ENCODE peak calls at places on chromosomes 6 and 20, in five cellular contexts. J is AG04449, F is epithelial cell of esophagus, O is type B pancreatic cell, X is GM13976. M is an unnamed sample.

GRCh38 chr6:158071121-158072082 is 89.7 kb downstream of the SYNJ2 start:
- DNase-seq in J (no peak), F (no peak), O (no peak), X (no peak), M (no peak)

GRCh38 chr6:22271044-22271443 is 25.8 kb downstream of the PRL start:
- DNase-seq in J (no peak), F (no peak), O (no peak), X (peak; percentile 44), M (no peak)

GRCh38 chr20:50977066-50978045 is 18.7 kb downstream of the MOCS3 start:
- DNase-seq in J (no peak), F (no peak), O (no peak), X (no peak), M (no peak)

GRCh38 chr20:41734506-41734945 is 116.3 kb upstream of the CHD6 start:
- DNase-seq in J (no peak), F (peak; percentile 49), O (no peak), X (peak; percentile 46), M (no peak)

GRCh38 chr20:41482647-41483552 is 116.3 kb upstream of the EMILIN3 start:
- DNase-seq in J (peak; percentile 85), F (peak; percentile 6), O (no peak), X (no peak), M (no peak)

GRCh38 chr6:47700051-47700450 is 1.7 kb downstream of the ADGRF4 start:
- DNase-seq in J (no peak), F (peak; percentile 99), O (no peak), X (no peak), M (no peak)

GRCh38 chr20:19022118-19022575 is 190.3 kb upstream of the SLC24A3 start:
- DNase-seq in J (no peak), F (no peak), O (no peak), X (no peak), M (no peak)

GRCh38 chr6:41591859-41592502 is 45.8 kb downstream of the FOXP4 start:
- DNase-seq in J (no peak), F (peak; percentile 63), O (peak; percentile 86), X (peak; percentile 91), M (peak; percentile 73)

GRCh38 chr6:170093276-170093657 is 197.6 kb downstream of the DLL1 start:
- DNase-seq in J (no peak), F (no peak), O (peak; percentile 52), X (no peak), M (peak; percentile 11)

GRCh38 chr6:96899019-96899418 is 1.3 kb upstream of the NDUFAF4 start:
- DNase-seq in J (no peak), F (peak; percentile 64), O (no peak), X (no peak), M (no peak)

GRCh38 chr6:37347177-37348145 is 6.3 kb upstream of the RNF8 start:
- DNase-seq in J (no peak), F (peak; percentile 30), O (no peak), X (no peak), M (no peak)

GRCh38 chr20:63895886-63896135 is 885 bp downstream of the DNAJC5 start:
- DNase-seq in J (no peak), F (peak; percentile 78), O (no peak), X (no peak), M (no peak)

GRCh38 chr6:74409447-74409846 is 713.4 kb downstream of the CD109 start:
- DNase-seq in J (peak; percentile 42), F (peak; percentile 81), O (no peak), X (peak; percentile 1), M (no peak)

GRCh38 chr20:33915726-33916331 is 77.9 kb upstream of the RALY start:
- DNase-seq in J (no peak), F (peak; percentile 43), O (no peak), X (peak; percentile 72), M (peak; percentile 38)

DNA sequence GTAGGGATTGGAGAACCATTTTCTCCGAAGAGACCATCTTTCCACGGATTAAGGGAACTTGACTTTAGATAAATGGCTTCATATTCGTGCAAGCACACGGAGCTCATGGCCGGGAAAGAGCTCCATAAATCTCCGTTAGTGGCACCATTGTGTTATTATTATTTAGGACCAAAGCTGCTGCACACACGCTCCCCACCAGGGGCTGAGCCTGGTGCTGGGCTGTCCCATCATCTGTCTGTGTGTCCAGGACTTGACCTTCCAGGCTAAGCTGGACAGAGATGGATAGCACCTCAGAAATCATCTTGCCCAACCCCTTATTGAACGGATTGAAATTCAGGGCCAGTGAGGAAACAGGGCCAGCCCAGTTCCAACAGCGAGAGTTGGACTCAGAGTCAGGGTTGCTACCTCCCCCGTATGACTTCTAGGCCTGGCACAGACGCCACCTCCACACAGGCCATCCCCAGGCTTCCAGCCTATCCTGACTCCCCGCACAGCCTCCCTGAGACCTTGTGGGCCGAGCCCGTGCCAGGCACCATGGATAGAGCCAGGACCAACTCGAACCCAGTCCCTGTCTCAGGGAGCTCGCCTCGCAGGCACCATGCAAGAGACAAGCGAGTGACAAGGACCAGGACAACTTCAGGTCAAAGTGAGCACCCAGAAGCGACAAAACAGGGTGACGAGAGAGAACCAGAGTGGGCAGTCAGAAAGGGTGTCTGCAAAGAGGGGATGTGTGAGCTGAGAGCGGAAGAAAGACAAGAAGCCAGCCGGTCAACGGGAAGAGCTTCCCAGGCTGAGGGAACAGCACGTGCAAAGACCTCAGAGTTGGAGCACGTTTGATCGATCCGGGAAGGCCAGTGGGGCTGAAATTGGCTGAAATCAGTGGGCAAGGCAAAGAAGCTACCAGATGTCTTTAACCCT is 45.4 kb downstream of the KIAA1755 start:
- DNase-seq in J (no peak), F (no peak), O (no peak), X (no peak), M (no peak)
- TF ChIP-seq CTCF in J (no peak), F (peak; percentile 17), O (peak; percentile 67), X (no peak), M (no peak)

GRCh38 chr6:42726026-42726425 is 3.6 kb upstream of the PRPH2 start:
- DNase-seq in J (no peak), F (no peak), O (no peak), X (peak; percentile 7), M (no peak)
- TF ChIP-seq CTCF in J (no peak), F (no peak), O (no peak), X (no peak), M (no peak)

GRCh38 chr6:34276191-34276590 is 27.4 kb upstream of the SMIM29 start:
- DNase-seq in J (no peak), F (no peak), O (no peak), X (no peak), M (no peak)
- TF ChIP-seq CTCF in J (no peak), F (no peak), O (no peak), X (no peak), M (no peak)

GRCh38 chr20:9912858-9913434 is 74.1 kb upstream of the PAK5 start:
- DNase-seq in J (peak; percentile 3), F (peak; percentile 46), O (no peak), X (peak; percentile 28), M (no peak)
- TF ChIP-seq CTCF in J (peak; percentile 71), F (peak; percentile 89), O (peak; percentile 89), X (peak; percentile 87), M (no peak)

GRCh38 chr6:116278853-116279231 is 888 bp downstream of the TSPYL1 start:
- DNase-seq in J (no peak), F (peak; percentile 35), O (no peak), X (no peak), M (no peak)

GRCh38 chr6:116278478-116278822 is 1.3 kb downstream of the TSPYL1 start:
- DNase-seq in J (no peak), F (no peak), O (no peak), X (no peak), M (no peak)

GRCh38 chr6:116280161-116280959 is 630 bp upstream of the TSPYL1 start:
- DNase-seq in J (no peak), F (no peak), O (no peak), X (no peak), M (no peak)

GRCh38 chr6:116280960-116281316 is 1.2 kb upstream of the TSPYL1 start:
- DNase-seq in J (no peak), F (no peak), O (no peak), X (no peak), M (no peak)

DNA sequence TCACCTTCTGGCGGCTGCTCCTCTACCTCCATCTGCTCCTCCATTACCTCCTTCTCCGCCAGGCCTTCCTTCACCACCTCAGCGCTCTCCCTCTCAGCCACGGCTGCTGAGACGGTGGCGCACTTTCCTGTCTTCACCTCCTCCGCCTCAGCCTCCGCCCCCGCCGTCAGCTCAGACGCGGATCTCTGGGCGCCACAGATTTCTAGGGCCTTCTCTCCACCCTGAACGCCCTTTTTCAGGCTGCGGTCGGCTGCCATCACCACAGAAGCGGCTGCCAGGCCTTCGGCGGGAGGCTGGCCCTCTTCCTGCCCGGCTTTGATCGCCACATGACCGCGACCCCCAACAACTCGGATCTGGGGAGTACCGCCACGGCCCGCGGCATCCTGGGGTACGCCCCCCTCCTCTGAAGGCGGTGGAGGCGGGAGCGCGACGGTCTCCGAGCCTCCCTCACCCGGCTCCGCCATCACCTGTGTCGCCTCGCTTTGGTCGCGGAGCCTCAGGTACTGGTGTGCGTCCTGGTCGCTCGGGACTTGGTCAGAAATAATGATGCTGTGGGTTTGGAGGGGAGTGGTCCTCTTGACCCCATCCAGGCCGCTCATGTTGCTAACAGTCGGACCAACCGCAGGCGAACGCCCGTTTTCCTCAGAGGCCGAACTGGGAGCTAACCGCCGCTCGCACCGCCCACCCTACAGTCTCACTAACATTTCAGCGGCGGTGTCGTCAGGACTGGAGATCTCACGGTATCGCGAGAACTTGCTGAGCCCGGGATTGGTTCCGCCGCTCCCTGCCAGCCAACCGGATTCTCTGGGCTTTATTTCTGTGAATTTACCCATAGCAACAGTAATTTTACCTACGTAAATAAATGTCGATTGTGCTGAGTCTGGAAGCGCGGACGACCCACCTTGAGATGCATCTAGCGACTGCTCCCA is at the start of gene TSPYL1:
- DNase-seq in J (peak; percentile 59), F (peak; percentile 97), O (peak; percentile 95), X (peak; percentile 93), M (peak; percentile 85)
- TF ChIP-seq CTCF in J (no peak), F (peak; percentile 1), O (no peak), X (peak; percentile 3), M (no peak)

GRCh38 chr6:39451831-39452230 is 129.3 kb upstream of the KCNK16 start:
- DNase-seq in J (no peak), F (peak; percentile 14), O (no peak), X (peak; percentile 31), M (no peak)
- TF ChIP-seq CTCF in J (no peak), F (no peak), O (peak; percentile 68), X (peak; percentile 31), M (no peak)

DNA sequence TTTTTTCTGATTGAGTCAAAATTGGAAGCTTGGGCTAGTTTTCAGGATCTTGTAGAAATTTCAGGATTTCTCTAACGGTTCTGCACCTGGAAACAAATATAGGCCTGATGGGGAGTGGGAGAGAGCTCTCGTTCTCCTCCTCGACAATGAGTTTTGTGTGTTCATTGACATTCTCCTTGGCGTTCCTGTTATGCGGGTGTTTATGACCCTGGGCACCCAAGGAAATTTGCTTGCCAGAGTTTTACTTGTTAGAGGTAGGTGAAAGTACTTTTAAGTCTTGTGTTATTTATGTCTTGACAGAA is 2.2 kb downstream of the ASXL1 start:
- DNase-seq in J (no peak), F (no peak), O (no peak), X (no peak), M (no peak)
- TF ChIP-seq CTCF in J (no peak), F (no peak), O (no peak), X (no peak), M (no peak)

GRCh38 chr6:6699741-6700367 is 111.3 kb downstream of the LY86 start:
- DNase-seq in J (peak; percentile 80), F (peak; percentile 99), O (peak; percentile 81), X (no peak), M (no peak)
- TF ChIP-seq CTCF in J (no peak), F (no peak), O (no peak), X (no peak), M (no peak)